ENCODE peak calls at places on chromosomes 4 and X, in seven cellular contexts. T, U, N, E, Z, C and Q are unnamed samples.

GRCh38 chr4:88522702-88523324 is 763 bp downstream of the PYURF start:
- DNase-seq in Z (no peak), T (peak), N (peak), C (peak), U (peak), E (peak), Q (peak)

GRCh38 chrX:42920752-42921151 is 142.8 kb upstream of the PPP1R2C start:
- DNase-seq in N (peak), Z (no peak), T (no peak), C (no peak), U (no peak), E (no peak), Q (no peak)

GRCh38 chrX:44874481-44875184 is 1.6 kb downstream of the KDM6A start:
- DNase-seq in U (no peak), T (peak), E (no peak), N (peak), Z (no peak), C (peak), Q (no peak)

GRCh38 chr4:42371306-42372063 is 25.8 kb upstream of the SHISA3 start:
- DNase-seq in E (no peak), T (peak), Z (no peak), N (peak), C (no peak), U (no peak), Q (no peak)

GRCh38 chr4:115187136-115187535 is 73.7 kb upstream of the NDST4 start:
- DNase-seq in T (no peak), Z (no peak), U (no peak), E (no peak), N (no peak), C (no peak), Q (no peak)

GRCh38 chrX:124263743-124264142 is 68.7 kb upstream of the TEX13D start:
- DNase-seq in N (no peak), Z (no peak), T (no peak), C (no peak), U (no peak), E (no peak), Q (no peak)

GRCh38 chr4:149766135-149766534 is 49.5 kb downstream of the IQCM start:
- DNase-seq in U (no peak), E (no peak), Z (no peak), N (no peak), C (no peak), T (no peak), Q (no peak)

GRCh38 chrX:14865201-14865600 is 7.7 kb downstream of the FANCB start:
- DNase-seq in Z (no peak), C (no peak), N (peak), E (no peak), U (no peak), T (no peak), Q (no peak)

GRCh38 chr4:152516156-152516555 is 19.7 kb downstream of the FBXW7 start:
- DNase-seq in N (no peak), Z (no peak), E (no peak), T (no peak), C (no peak), U (no peak), Q (no peak)

DNA sequence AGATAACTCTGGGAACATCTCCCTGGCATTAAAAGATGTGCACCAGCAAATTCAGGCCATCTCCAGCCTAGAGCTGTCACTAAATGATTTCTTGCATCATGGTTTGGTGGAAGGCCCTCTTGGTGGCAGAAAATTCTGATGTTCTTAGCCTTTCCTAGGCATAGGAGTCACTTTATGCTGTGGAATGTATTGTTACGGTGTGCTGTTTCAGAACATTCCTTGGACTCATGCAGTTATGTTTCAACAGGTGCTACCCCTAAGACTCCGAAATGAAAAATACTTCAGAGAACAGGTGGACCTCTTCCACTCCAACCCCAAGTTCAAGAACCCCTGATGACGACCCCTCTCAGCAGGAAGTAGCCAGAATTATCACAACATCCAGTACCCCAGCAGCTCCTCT is 20.3 kb upstream of the PAPSS1 start:
- DNase-seq in E (no peak), T (peak), C (no peak), U (no peak), N (no peak), Z (no peak), Q (no peak)
- TF ChIP-seq CTCF in E (no peak), T (peak), C (no peak), U (no peak), N (peak), Z (peak), Q (no peak)

GRCh38 chr4:98546910-98547544 is 111.4 kb downstream of the TSPAN5 start:
- DNase-seq in T (no peak), N (peak), E (no peak), Z (no peak), U (no peak), C (peak), Q (no peak)
- TF ChIP-seq CTCF in T (no peak), N (peak), E (no peak), Z (no peak), U (no peak), C (no peak), Q (no peak)

GRCh38 chr4:111628437-111628836 is 516.8 kb upstream of the FAM241A start:
- DNase-seq in U (no peak), T (no peak), E (peak), N (no peak), C (no peak), Z (no peak), Q (no peak)

GRCh38 chr4:111632752-111633151 is 512.5 kb upstream of the FAM241A start:
- DNase-seq in U (no peak), N (peak), Z (no peak), T (no peak), C (no peak), E (no peak), Q (no peak)

GRCh38 chr4:111633663-111634266 is 511.5 kb upstream of the FAM241A start:
- DNase-seq in C (no peak), T (no peak), Z (no peak), N (no peak), E (no peak), U (no peak), Q (no peak)

GRCh38 chr4:111631157-111631999 is 513.9 kb upstream of the FAM241A start:
- DNase-seq in C (no peak), E (no peak), N (peak), U (no peak), Z (no peak), T (no peak), Q (no peak)

GRCh38 chr4:111630705-111631104 is 514.5 kb upstream of the FAM241A start:
- DNase-seq in U (no peak), N (peak), E (no peak), T (no peak), Z (no peak), C (no peak), Q (no peak)
- TF ChIP-seq CTCF in U (no peak), N (peak), E (no peak), T (peak), Z (peak), C (peak), Q (peak)

GRCh38 chr4:26400140-26400539 is 79.3 kb downstream of the RBPJ start:
- DNase-seq in Z (no peak), C (no peak), E (no peak), U (no peak), T (no peak), N (no peak), Q (no peak)

GRCh38 chr4:26402458-26402857 is 81.6 kb downstream of the RBPJ start:
- DNase-seq in U (no peak), N (no peak), C (no peak), T (no peak), Z (no peak), E (no peak), Q (no peak)

GRCh38 chr4:26407466-26407865 is 82.8 kb downstream of the CCKAR start:
- DNase-seq in E (no peak), C (no peak), Z (no peak), T (no peak), U (no peak), N (no peak), Q (no peak)

GRCh38 chr4:26406346-26406975 is 83.8 kb downstream of the CCKAR start:
- DNase-seq in N (peak), C (no peak), T (no peak), Z (peak), U (no peak), E (no peak), Q (no peak)

GRCh38 chr4:26404597-26405323 is 83.9 kb downstream of the RBPJ start:
- DNase-seq in U (no peak), E (no peak), N (no peak), Z (no peak), T (no peak), C (no peak), Q (no peak)
- TF ChIP-seq CTCF in U (no peak), E (no peak), N (no peak), Z (peak), T (no peak), C (no peak), Q (no peak)

DNA sequence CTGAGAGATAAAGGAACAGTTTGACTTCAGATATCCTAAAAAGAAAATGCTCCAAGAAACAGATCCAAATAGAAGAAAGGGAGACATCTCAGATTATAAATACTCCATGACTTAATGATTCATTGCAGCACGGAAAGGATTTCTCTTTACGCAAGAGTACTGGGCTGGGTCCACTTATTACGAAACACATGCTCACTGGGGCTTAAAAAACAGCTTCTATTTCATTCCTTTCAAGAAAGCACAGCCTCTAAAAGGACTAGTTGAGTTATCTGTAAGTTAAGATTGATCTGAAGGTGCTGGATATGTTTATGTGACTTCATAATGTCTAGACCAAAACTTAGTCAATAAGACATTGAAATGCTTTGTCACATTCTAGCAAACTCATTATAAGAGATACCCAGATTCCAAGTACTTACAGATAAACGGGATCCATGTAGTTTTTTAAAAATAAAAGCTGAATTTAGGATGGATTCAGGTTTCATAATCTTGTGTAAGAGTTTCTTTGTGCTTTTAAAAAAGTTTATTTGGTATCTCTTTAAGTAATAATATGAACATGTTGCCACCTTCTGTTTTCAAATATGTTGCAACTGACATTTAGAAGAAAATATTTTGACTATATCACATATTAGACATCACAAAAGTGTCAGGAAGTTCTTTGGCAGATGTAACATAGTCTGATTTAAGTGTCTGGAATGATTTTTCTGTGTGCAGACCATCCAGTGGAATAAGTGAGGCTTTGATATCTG is 109.5 kb upstream of the MYOZ2 start:
- DNase-seq in E (no peak), C (no peak), U (no peak), T (peak), N (peak), Z (no peak), Q (no peak)
- TF ChIP-seq CTCF in E (no peak), C (no peak), U (no peak), T (no peak), N (no peak), Z (no peak), Q (no peak)

DNA sequence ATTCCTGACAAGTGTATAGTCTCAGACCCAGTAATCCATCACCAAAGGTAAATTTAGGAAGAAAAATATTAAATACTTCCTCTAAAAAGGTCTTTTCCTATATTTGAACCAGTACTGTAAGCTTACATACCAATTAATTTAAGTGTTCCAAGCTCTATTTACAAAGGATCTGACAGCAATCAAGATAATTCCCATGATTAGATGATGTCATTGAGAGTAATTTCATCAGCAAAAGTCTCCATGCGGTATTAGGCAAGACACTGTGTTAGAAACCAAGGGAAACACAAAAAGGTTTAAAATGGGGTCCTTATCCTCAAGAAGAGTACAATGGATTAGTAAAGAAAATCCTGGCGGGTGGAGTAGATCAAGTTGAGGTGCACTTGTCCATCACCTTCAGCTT is 198.5 kb downstream of the PRDM5 start:
- DNase-seq in U (no peak), Z (no peak), C (no peak), T (no peak), E (no peak), N (peak), Q (no peak)
- TF ChIP-seq CTCF in U (no peak), Z (no peak), C (no peak), T (no peak), E (no peak), N (no peak), Q (no peak)

GRCh38 chr4:159016527-159017137 is 86.2 kb upstream of the RAPGEF2 start:
- DNase-seq in N (peak), T (no peak), Z (peak), C (peak), E (no peak), U (no peak), Q (no peak)
- TF ChIP-seq CTCF in N (peak), T (no peak), Z (peak), C (no peak), E (no peak), U (no peak), Q (no peak)

GRCh38 chrX:147478899-147479298 is 432.8 kb upstream of the FMR1 start:
- DNase-seq in U (no peak), C (no peak), T (no peak), E (no peak), N (no peak), Z (no peak), Q (no peak)

GRCh38 chrX:147476008-147476407 is 435.7 kb upstream of the FMR1 start:
- DNase-seq in T (peak), C (peak), E (no peak), Z (no peak), U (no peak), N (peak), Q (peak)
- TF ChIP-seq CTCF in T (peak), C (peak), E (no peak), Z (peak), U (no peak), N (no peak), Q (no peak)

DNA sequence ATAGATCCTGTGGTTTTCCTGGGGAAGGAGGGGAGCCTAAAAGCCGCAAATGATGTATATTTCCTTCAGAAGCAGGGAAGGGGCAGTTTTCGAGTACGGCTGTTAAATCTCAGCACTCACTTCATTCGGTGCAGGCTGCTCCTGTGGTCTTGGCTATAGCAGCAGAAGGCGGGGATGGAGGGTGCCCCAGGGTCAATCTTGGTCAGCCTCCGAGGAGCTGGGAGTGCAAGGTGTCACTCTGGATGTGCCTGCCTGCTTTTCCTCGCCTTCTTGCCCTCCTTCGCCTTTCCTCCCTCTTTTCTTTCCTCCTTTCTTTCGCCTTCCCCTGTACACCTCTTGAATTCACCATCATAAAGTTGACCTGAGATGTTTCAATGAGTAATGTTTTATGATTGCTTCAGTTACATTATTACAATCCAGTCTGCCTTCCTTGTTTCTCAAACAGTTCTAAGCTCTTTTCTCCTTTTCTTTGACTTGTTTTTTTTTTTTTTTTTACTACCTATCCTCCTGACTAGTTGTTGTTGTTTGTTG is 101.6 kb downstream of the RELL1 start:
- DNase-seq in E (no peak), Z (no peak), C (no peak), T (no peak), U (no peak), N (no peak), Q (no peak)
- TF ChIP-seq CTCF in E (no peak), Z (no peak), C (no peak), T (no peak), U (no peak), N (no peak), Q (no peak)

DNA sequence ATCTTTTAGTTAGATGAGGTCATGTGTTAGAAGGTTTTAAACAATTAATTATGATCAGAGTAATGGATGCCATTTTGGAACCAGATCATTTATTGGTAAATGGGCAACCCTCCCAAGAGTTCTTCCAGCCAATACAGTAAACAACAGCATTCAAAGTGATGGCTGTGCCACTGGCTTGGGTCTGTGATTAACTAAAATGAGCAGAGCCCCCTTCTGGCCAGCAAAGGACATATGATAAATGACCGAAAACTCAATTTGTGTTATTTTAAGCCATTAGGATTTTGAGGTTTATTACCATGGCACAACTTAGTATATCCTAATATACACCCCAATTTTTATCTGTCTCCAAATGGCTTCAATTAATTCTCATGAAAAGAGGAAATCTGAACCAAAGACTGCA is 90.8 kb upstream of the NPFFR2 start:
- DNase-seq in Z (peak), U (no peak), E (no peak), N (peak), C (peak), T (peak), Q (peak)
- TF ChIP-seq CTCF in Z (peak), U (no peak), E (peak), N (peak), C (peak), T (no peak), Q (peak)